ENCODE peak calls at places on chromosomes 7 and 10, in eight cellular contexts. G is WTC11, Z is T-helper 22 cell, O is sigmoid colon, Q is cardiac fibroblast, M is endothelial cell, A is C1 segment of cervical spinal cord, J is EL. W is an unnamed sample.

GRCh38 chr10:70381491-70382421 is 669 bp downstream of the LRRC20 start:
- DNase-seq in G (peak), Z (no peak), O (peak), Q (peak), M (peak), A (peak), J (peak), W (no peak)

GRCh38 chr7:106823631-106824030 is 41.5 kb upstream of the PIK3CG start:
- DNase-seq in G (no peak), Z (no peak), O (no peak), Q (no peak), M (no peak), A (no peak), J (no peak), W (no peak)

GRCh38 chr10:88538038-88538437 is 45.1 kb downstream of the RNLS start:
- DNase-seq in G (no peak), Z (no peak), O (no peak), Q (peak), M (no peak), A (no peak), J (peak), W (no peak)

GRCh38 chr7:133703547-133703946 is 423.6 kb upstream of the LRGUK start:
- DNase-seq in G (no peak), Z (no peak), O (no peak), Q (peak), M (no peak), A (no peak), J (peak), W (no peak)

GRCh38 chr10:66366163-66366562 is 559.7 kb upstream of the LRRTM3 start:
- DNase-seq in G (no peak), Z (no peak), O (no peak), Q (no peak), M (no peak), A (no peak), J (no peak), W (no peak)

GRCh38 chr7:37405603-37406122 is 43.0 kb downstream of the ELMO1 start:
- DNase-seq in G (no peak), Z (no peak), O (no peak), Q (no peak), M (no peak), A (no peak), J (no peak), W (no peak)

GRCh38 chr7:8418627-8419245 is 14.7 kb upstream of the NXPH1 start:
- DNase-seq in G (peak), Z (peak), O (no peak), Q (peak), M (peak), A (no peak), J (peak), W (peak)

GRCh38 chr10:101889256-101890210 is 45.9 kb upstream of the KCNIP2 start:
- DNase-seq in G (peak), Z (peak), O (peak), Q (peak), M (peak), A (peak), J (peak), W (peak)

GRCh38 chr10:124003481-124004371 is 89.7 kb downstream of the CHST15 start:
- DNase-seq in G (no peak), Z (no peak), O (peak), Q (no peak), M (no peak), A (no peak), J (no peak), W (no peak)

GRCh38 chr10:99461230-99461629 is 30.8 kb upstream of the GOT1 start:
- DNase-seq in G (no peak), Z (no peak), O (no peak), Q (peak), M (no peak), A (no peak), J (peak), W (no peak)

GRCh38 chr7:117875566-117875965 is 2.3 kb upstream of the CTTNBP2 start:
- DNase-seq in G (peak), Z (no peak), O (no peak), Q (no peak), M (peak), A (no peak), J (no peak), W (no peak)

GRCh38 chr7:43431020-43431595 is 151.8 kb upstream of the STK17A start:
- DNase-seq in G (no peak), Z (no peak), O (no peak), Q (no peak), M (no peak), A (no peak), J (peak), W (no peak)

GRCh38 chr10:18140149-18140956 is at the start of gene CACNB2:
- DNase-seq in G (peak), Z (no peak), O (peak), Q (peak), M (peak), A (no peak), J (peak), W (no peak)

GRCh38 chr7:32108651-32109050 is 38.4 kb upstream of the PDE1C start:
- DNase-seq in G (no peak), Z (no peak), O (no peak), Q (no peak), M (no peak), A (no peak), J (no peak), W (no peak)

GRCh38 chr7:131945313-131945831 is 388.9 kb upstream of the PODXL start:
- DNase-seq in G (peak), Z (no peak), O (no peak), Q (peak), M (peak), A (peak), J (peak), W (peak)

GRCh38 chr10:100065084-100065660 is 16.5 kb downstream of the CPN1 start:
- DNase-seq in G (peak), Z (no peak), O (no peak), Q (no peak), M (no peak), A (no peak), J (no peak), W (no peak)

GRCh38 chr7:191105-192034 is 1.0 kb upstream of the FAM20C start:
- DNase-seq in G (no peak), Z (no peak), O (peak), Q (peak), M (no peak), A (peak), J (peak), W (no peak)

GRCh38 chr10:127034790-127035189 is 129.6 kb downstream of the DOCK1 start:
- DNase-seq in G (no peak), Z (no peak), O (no peak), Q (no peak), M (no peak), A (no peak), J (no peak), W (no peak)

GRCh38 chr10:134205-134742 is 981 bp upstream of the ZMYND11 start:
- DNase-seq in G (no peak), Z (no peak), O (no peak), Q (no peak), M (no peak), A (no peak), J (peak), W (no peak)

GRCh38 chr10:123573236-123574147 is 92.7 kb upstream of the GPR26 start:
- DNase-seq in G (peak), Z (no peak), O (peak), Q (peak), M (peak), A (no peak), J (peak), W (peak)

GRCh38 chr7:136594739-136595144 is 273.7 kb upstream of the CHRM2 start:
- DNase-seq in G (no peak), Z (no peak), O (no peak), Q (no peak), M (no peak), A (no peak), J (peak), W (no peak)

GRCh38 chr7:126958367-126958766 is 294.4 kb downstream of the GRM8 start:
- DNase-seq in G (no peak), Z (no peak), O (no peak), Q (no peak), M (no peak), A (no peak), J (no peak), W (no peak)

GRCh38 chr10:87705339-87705738 is 45.7 kb downstream of the PAPSS2 start:
- DNase-seq in G (no peak), Z (no peak), O (no peak), Q (peak), M (no peak), A (no peak), J (peak), W (no peak)

GRCh38 chr7:19526639-19527038 is 182.2 kb downstream of the POLR1F start:
- DNase-seq in G (no peak), Z (no peak), O (no peak), Q (no peak), M (no peak), A (no peak), J (no peak), W (no peak)

GRCh38 chr10:106711313-106711906 is 453.1 kb downstream of the SORCS1 start:
- DNase-seq in G (peak), Z (no peak), O (no peak), Q (peak), M (peak), A (no peak), J (peak), W (peak)

GRCh38 chr10:132492323-132493035 is 45.1 kb upstream of the INPP5A start:
- DNase-seq in G (peak), Z (no peak), O (peak), Q (no peak), M (no peak), A (peak), J (no peak), W (no peak)

GRCh38 chr7:101880536-101881443 is 63.4 kb downstream of the CUX1 start:
- DNase-seq in G (no peak), Z (no peak), O (no peak), Q (peak), M (no peak), A (no peak), J (peak), W (no peak)

GRCh38 chr7:117323877-117324699 is 1.2 kb upstream of the WNT2 start:
- DNase-seq in G (peak), Z (no peak), O (peak), Q (peak), M (peak), A (no peak), J (peak), W (no peak)

GRCh38 chr10:14023612-14024348 is 306.9 kb downstream of the FRMD4A start:
- DNase-seq in G (no peak), Z (no peak), O (no peak), Q (no peak), M (no peak), A (no peak), J (peak), W (no peak)